ENCODE peak calls at places on chromosomes 13 and 19, in six cellular contexts. N, F, I, R, Y and U are unnamed samples.

GRCh38 chr13:112346899-112347229 is 29.3 kb upstream of the SPACA7 start:
- DNase-seq in N (no peak), F (no peak), I (no peak), R (no peak), Y (no peak), U (no peak)

GRCh38 chr13:101917833-101918755 is 465.6 kb downstream of the ITGBL1 start:
- DNase-seq in N (no peak), F (no peak), I (no peak), R (no peak), Y (no peak), U (no peak)

GRCh38 chr13:108037348-108037747 is 178.0 kb downstream of the LIG4 start:
- DNase-seq in N (peak; percentile 24), F (no peak), I (no peak), R (no peak), Y (no peak), U (no peak)

GRCh38 chr19:16070366-16070990 is 5.8 kb upstream of the TPM4 start:
- DNase-seq in N (no peak), F (no peak), I (no peak), R (no peak), Y (no peak), U (no peak)

GRCh38 chr13:28611021-28611420 is 47.9 kb upstream of the POMP start:
- DNase-seq in N (no peak), F (no peak), I (no peak), R (no peak), Y (no peak), U (no peak)

GRCh38 chr13:99971576-99972189 is at the start of gene ZIC5:
- DNase-seq in N (no peak), F (no peak), I (peak; percentile 84), R (peak; percentile 10), Y (no peak), U (no peak)

GRCh38 chr13:26228080-26228479 is 6.0 kb upstream of the RNF6 start:
- DNase-seq in N (no peak), F (no peak), I (peak; percentile 9), R (no peak), Y (no peak), U (no peak)

GRCh38 chr19:4449826-4450075 is 7.8 kb downstream of the UBXN6 start:
- DNase-seq in N (no peak), F (no peak), I (no peak), R (no peak), Y (no peak), U (no peak)

GRCh38 chr19:3111586-3112247 is 17.6 kb downstream of the GNA11 start:
- DNase-seq in N (no peak), F (no peak), I (no peak), R (no peak), Y (no peak), U (no peak)

GRCh38 chr19:17073869-17074627 is 1.2 kb downstream of the HAUS8 start:
- DNase-seq in N (no peak), F (no peak), I (no peak), R (peak; percentile 37), Y (no peak), U (no peak)

GRCh38 chr19:37221136-37221535 is 3.1 kb downstream of the ZNF383 start:
- DNase-seq in N (no peak), F (no peak), I (no peak), R (no peak), Y (no peak), U (no peak)

GRCh38 chr13:79409828-79410227 is 3.8 kb upstream of the RBM26 start:
- DNase-seq in N (no peak), F (no peak), I (no peak), R (no peak), Y (no peak), U (no peak)

GRCh38 chr19:49362926-49363264 is 679 bp upstream of the TEAD2 start:
- DNase-seq in N (peak; percentile 56), F (peak; percentile 67), I (peak; percentile 70), R (peak; percentile 63), Y (peak; percentile 19), U (no peak)

GRCh38 chr13:113758651-113759524 is at the start of gene TMEM255B:
- DNase-seq in N (peak; percentile 67), F (peak; percentile 88), I (peak; percentile 88), R (peak; percentile 91), Y (peak; percentile 72), U (peak; percentile 92)

GRCh38 chr13:83879431-83880171 is 2.7 kb downstream of the SLITRK1 start:
- DNase-seq in N (no peak), F (no peak), I (peak; percentile 14), R (no peak), Y (no peak), U (no peak)

GRCh38 chr13:74444877-74445479 is 310.8 kb upstream of the KLF12 start:
- DNase-seq in N (no peak), F (no peak), I (no peak), R (no peak), Y (no peak), U (no peak)

GRCh38 chr19:16496613-16496983 is 404 bp downstream of the C19orf44 start:
- DNase-seq in N (peak; percentile 68), F (peak; percentile 54), I (peak; percentile 62), R (no peak), Y (peak; percentile 40), U (no peak)

GRCh38 chr13:113916330-113916815 is 52.5 kb upstream of the GAS6 start:
- DNase-seq in N (peak; percentile 78), F (peak; percentile 12), I (no peak), R (no peak), Y (peak; percentile 76), U (no peak)

GRCh38 chr13:110756268-110756667 is 42.8 kb downstream of the ING1 start:
- DNase-seq in N (peak; percentile 95), F (no peak), I (peak; percentile 84), R (no peak), Y (peak; percentile 12), U (peak; percentile 71)

GRCh38 chr19:3357731-3358391 is 8.5 kb upstream of the NFIC start:
- DNase-seq in N (no peak), F (no peak), I (no peak), R (no peak), Y (no peak), U (no peak)

GRCh38 chr13:21671793-21672680 is 1.2 kb downstream of the FGF9 start:
- DNase-seq in N (no peak), F (no peak), I (no peak), R (no peak), Y (no peak), U (no peak)

GRCh38 chr13:76886005-76886291 is 257 bp downstream of the KCTD12 start:
- DNase-seq in N (no peak), F (no peak), I (no peak), R (no peak), Y (no peak), U (no peak)

GRCh38 chr19:38024991-38025716 is 118.1 kb downstream of the SIPA1L3 start:
- DNase-seq in N (no peak), F (no peak), I (no peak), R (peak; percentile 12), Y (no peak), U (no peak)

GRCh38 chr13:44249439-44249838 is 124.2 kb upstream of the SERP2 start:
- DNase-seq in N (peak; percentile 84), F (peak; percentile 46), I (peak; percentile 83), R (no peak), Y (peak; percentile 74), U (peak; percentile 48)

GRCh38 chr19:20367811-20368294 is 197.7 kb downstream of the ZNF737 start:
- DNase-seq in N (no peak), F (no peak), I (no peak), R (no peak), Y (no peak), U (no peak)

GRCh38 chr19:2254052-2254872 is 2.0 kb downstream of the JSRP1 start:
- DNase-seq in N (no peak), F (no peak), I (peak; percentile 78), R (no peak), Y (no peak), U (no peak)

GRCh38 chr13:77207943-77208342 is 119.0 kb downstream of the MYCBP2 start:
- DNase-seq in N (peak; percentile 74), F (no peak), I (peak; percentile 74), R (no peak), Y (peak; percentile 82), U (peak; percentile 86)

GRCh38 chr13:29587645-29588044 is 7.8 kb downstream of the SLC7A1 start:
- DNase-seq in N (peak; percentile 56), F (peak; percentile 36), I (no peak), R (no peak), Y (no peak), U (no peak)

GRCh38 chr13:78160793-78161192 is 242.2 kb upstream of the EDNRB start:
- DNase-seq in N (peak; percentile 51), F (no peak), I (peak; percentile 53), R (no peak), Y (peak; percentile 9), U (peak; percentile 71)

GRCh38 chr13:110779046-110779445 is 65.5 kb downstream of the ING1 start:
- DNase-seq in N (no peak), F (no peak), I (no peak), R (no peak), Y (no peak), U (no peak)

GRCh38 chr13:99009987-99010551 is 32.2 kb upstream of the DOCK9 start:
- DNase-seq in N (no peak), F (no peak), I (no peak), R (no peak), Y (no peak), U (peak; percentile 46)

GRCh38 chr13:101875717-101876393 is 423.4 kb downstream of the ITGBL1 start:
- DNase-seq in N (peak; percentile 27), F (no peak), I (peak; percentile 95), R (no peak), Y (peak; percentile 38), U (peak; percentile 47)

GRCh38 chr13:29803221-29803620 is 47.2 kb downstream of the UBL3 start:
- DNase-seq in N (no peak), F (no peak), I (no peak), R (no peak), Y (no peak), U (no peak)

GRCh38 chr19:57192064-57192395 is 730 bp downstream of the ZNF264 start:
- DNase-seq in N (no peak), F (no peak), I (peak; percentile 37), R (no peak), Y (no peak), U (no peak)